ENCODE peak calls at places on chromosomes 11 and 22, in seven cellular contexts. T is upper lobe of left lung, N is heart left ventricle, C is uterus, O is NT2/D1, F is PC-3, A is brain microvascular endothelial cell. S is an unnamed sample.

GRCh38 chr22:43399338-43399979 is 12.4 kb upstream of the MPPED1 start:
- DNase-seq in O (no peak), A (no peak), C (no peak), N (no peak), T (peak; percentile 71), F (no peak), S (peak; percentile 59)

GRCh38 chr11:131447898-131448297 is 77.5 kb downstream of the NTM start:
- DNase-seq in C (no peak), O (no peak), F (no peak), T (peak; percentile 24), N (no peak), A (no peak), S (no peak)

GRCh38 chr11:17764446-17765218 is 30.1 kb downstream of the KCNC1 start:
- DNase-seq in O (no peak), A (no peak), T (peak; percentile 52), C (no peak), N (no peak), F (no peak), S (no peak)

GRCh38 chr11:34240150-34240494 is 117.7 kb downstream of the ABTB2 start:
- DNase-seq in A (no peak), N (no peak), C (no peak), F (no peak), O (no peak), T (no peak), S (no peak)

GRCh38 chr22:38925571-38926041 is 31.8 kb upstream of the APOBEC3A start:
- DNase-seq in N (no peak), O (no peak), T (no peak), F (peak; percentile 52), A (no peak), C (no peak), S (no peak)

GRCh38 chr11:110991621-110992355 is 253.7 kb upstream of the POU2AF2 start:
- DNase-seq in F (no peak), C (peak; percentile 49), O (no peak), T (no peak), A (no peak), N (no peak), S (no peak)

GRCh38 chr22:47195676-47196492 is 433.4 kb downstream of the TBC1D22A start:
- DNase-seq in N (peak; percentile 3), A (no peak), O (no peak), F (peak; percentile 26), C (no peak), T (no peak), S (no peak)

GRCh38 chr11:105296806-105297205 is 157.2 kb upstream of the CARD18 start:
- DNase-seq in N (no peak), F (no peak), C (no peak), A (no peak), O (no peak), T (no peak), S (no peak)

GRCh38 chr11:71463331-71464211 is 10.6 kb downstream of the NADSYN1 start:
- DNase-seq in T (peak; percentile 50), N (no peak), C (no peak), A (no peak), F (no peak), O (no peak), S (no peak)

GRCh38 chr22:35203583-35203982 is 53.7 kb upstream of the HMGXB4 start:
- DNase-seq in C (no peak), N (no peak), T (no peak), A (no peak), O (no peak), F (no peak), S (no peak)

GRCh38 chr22:44489817-44490216 is 8.2 kb downstream of the RTL6 start:
- DNase-seq in N (no peak), A (no peak), O (no peak), T (peak; percentile 25), C (no peak), F (no peak), S (no peak)

GRCh38 chr11:87239001-87239400 is 201.3 kb downstream of the TMEM135 start:
- DNase-seq in T (no peak), O (no peak), A (no peak), F (no peak), N (no peak), C (no peak), S (no peak)

GRCh38 chr11:134282121-134283045 is 6.2 kb downstream of the GLB1L3 start:
- DNase-seq in A (no peak), C (no peak), O (no peak), T (peak; percentile 75), F (no peak), N (no peak), S (no peak)

GRCh38 chr22:17767236-17768065 is 6.8 kb downstream of the BID start:
- DNase-seq in A (no peak), C (no peak), N (no peak), T (no peak), O (no peak), F (no peak), S (no peak)

GRCh38 chr11:102085864-102086551 is 24.2 kb upstream of the YAP1 start:
- DNase-seq in O (no peak), N (no peak), A (peak; percentile 9), T (no peak), C (no peak), F (peak; percentile 86), S (no peak)

GRCh38 chr11:134476435-134477021 is 64.5 kb upstream of the B3GAT1 start:
- DNase-seq in N (no peak), F (peak; percentile 31), C (no peak), T (no peak), A (no peak), O (peak; percentile 62), S (peak; percentile 44)

GRCh38 chr11:8262552-8263108 is 1.0 kb downstream of the LMO1 start:
- DNase-seq in N (no peak), A (peak; percentile 40), T (peak; percentile 89), F (peak; percentile 32), C (peak; percentile 45), O (no peak), S (peak; percentile 62)

GRCh38 chr22:45042263-45042662 is 32.5 kb upstream of the PHF21B start:
- DNase-seq in N (no peak), O (no peak), T (no peak), F (no peak), A (no peak), C (no peak), S (no peak)

GRCh38 chr11:34302046-34302921 is 55.5 kb downstream of the ABTB2 start:
- DNase-seq in T (no peak), C (no peak), F (peak; percentile 84), O (no peak), A (peak; percentile 86), N (no peak), S (no peak)

GRCh38 chr22:20419664-20419951 is 18.0 kb downstream of the SCARF2 start:
- DNase-seq in C (no peak), T (no peak), A (no peak), N (no peak), F (no peak), O (no peak), S (no peak)

GRCh38 chr11:95230054-95231034 is 658 bp downstream of the SESN3 start:
- DNase-seq in C (peak; percentile 17), A (peak; percentile 7), T (no peak), N (peak; percentile 36), F (no peak), O (no peak), S (peak; percentile 47)

GRCh38 chr11:126371595-126371994 is 16.1 kb downstream of the ST3GAL4 start:
- DNase-seq in C (no peak), F (no peak), T (no peak), O (no peak), A (no peak), N (no peak), S (no peak)

GRCh38 chr11:111855506-111855905 is 15.9 kb downstream of the ALG9 start:
- DNase-seq in F (no peak), N (no peak), O (no peak), C (no peak), T (no peak), A (no peak), S (no peak)

DNA sequence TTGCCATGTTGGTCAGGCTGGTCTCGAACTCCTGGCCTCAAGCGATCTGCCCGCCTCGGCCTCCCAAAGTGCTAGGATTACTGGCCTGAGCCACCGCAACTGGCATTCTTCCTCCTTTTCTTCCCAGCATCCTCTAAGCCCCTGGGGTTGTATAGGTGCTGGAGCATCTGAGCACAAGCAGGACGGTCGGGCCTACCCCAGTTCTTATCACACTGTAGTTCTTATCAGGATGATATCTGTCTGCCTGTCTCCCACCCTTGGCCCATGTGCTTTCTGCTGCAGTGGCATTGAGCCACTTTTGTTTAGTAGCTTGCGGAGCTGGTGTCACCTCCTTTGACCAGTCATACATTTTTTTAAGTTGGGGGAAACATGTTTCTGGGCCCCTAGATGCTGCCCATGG is 1.9 kb downstream of the RHOD start:
- DNase-seq in O (no peak), N (no peak), C (no peak), A (no peak), T (no peak), F (no peak), S (no peak)
- H3K4me3 ChIP-seq in O (no peak overlapping the region), N (no peak overlapping the region), C (no peak overlapping the region), A (no peak overlapping the region), T (no peak overlapping the region), F (no peak overlapping the region), S (no peak overlapping the region)

DNA sequence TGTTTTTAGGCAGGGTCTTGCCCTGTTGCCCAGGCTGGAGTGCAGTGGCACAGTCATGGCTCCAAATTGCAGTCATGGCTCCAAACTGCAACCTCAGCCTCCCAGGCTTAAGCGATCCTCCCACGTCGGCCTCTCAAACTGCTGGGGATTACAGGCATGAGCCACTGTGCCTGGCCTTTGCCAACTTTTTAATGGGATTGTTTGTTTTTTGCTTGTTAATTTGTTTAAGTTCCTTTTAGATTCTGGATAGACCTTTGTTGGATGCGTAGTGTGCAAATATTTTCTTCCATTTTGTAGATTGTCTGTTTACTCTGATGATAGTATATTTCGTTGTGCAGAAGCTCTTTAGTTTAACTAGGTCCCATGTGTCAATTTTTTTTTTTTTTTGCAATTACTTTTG is 10.0 kb upstream of the SCGB1D1 start:
- DNase-seq in A (no peak), N (no peak), F (no peak), T (no peak), O (no peak), C (no peak), S (no peak)
- H3K27me3 ChIP-seq in A (peaks cover 3% of the 10 kb centered on the region), N (no peaks in the 10 kb centered on the region), F (peaks cover 87% of the 10 kb centered on the region), T (no peaks in the 10 kb centered on the region), O (no peaks in the 10 kb centered on the region), C (no peaks in the 10 kb centered on the region), S (peaks cover 7% of the 10 kb centered on the region)

GRCh38 chr22:46133588-46133855 is 16.8 kb upstream of the PPARA start:
- DNase-seq in C (no peak), T (no peak), F (no peak), A (no peak), N (no peak), O (no peak), S (no peak)

GRCh38 chr22:46132830-46133587 is 17.3 kb upstream of the PPARA start:
- DNase-seq in A (no peak), O (no peak), F (no peak), N (no peak), C (no peak), T (peak; percentile 75), S (no peak)

GRCh38 chr22:46129390-46130041 is 20.8 kb upstream of the PPARA start:
- DNase-seq in T (peak; percentile 87), A (no peak), F (no peak), C (peak; percentile 55), N (peak; percentile 78), O (no peak), S (no peak)

GRCh38 chr22:46128606-46129005 is 21.7 kb upstream of the PPARA start:
- DNase-seq in O (no peak), C (no peak), N (no peak), A (no peak), F (no peak), T (peak; percentile 63), S (no peak)

GRCh38 chr22:46131151-46131587 is 19.2 kb upstream of the PPARA start:
- DNase-seq in C (peak; percentile 13), T (peak; percentile 65), O (no peak), A (no peak), F (no peak), N (no peak), S (no peak)
- H3K4me3 ChIP-seq in C (no peak overlapping the region), T (no peak overlapping the region), O (no peak overlapping the region), A (no peak overlapping the region), F (no peak overlapping the region), N (no peak overlapping the region), S (no peak overlapping the region)

GRCh38 chr22:22843848-22844247 is 43.8 kb upstream of the IGLL5 start:
- DNase-seq in C (no peak), N (no peak), F (no peak), T (no peak), A (no peak), O (no peak), S (no peak)
- H3K27me3 ChIP-seq in C (no peaks in the 10 kb centered on the region), N (no peaks in the 10 kb centered on the region), F (peaks cover 32% of the 10 kb centered on the region), T (no peaks in the 10 kb centered on the region), A (peaks cover 36% of the 10 kb centered on the region), O (peaks cover 99% of the 10 kb centered on the region), S (peaks cover 32% of the 10 kb centered on the region)